ENCODE peak calls at places on chromosomes 12 and 14, in four cellular contexts. One of them, this sample, is unnamed.
A peak's percentile ranks its signal among the peaks of the same experiment; 100 is the strongest.

GRCh38 chr12:43285248-43285647 is 266.8 kb downstream of the ADAMTS20 start:
- DNase-seq in T-helper 9 cell: no peak
- DNase-seq in OCI-LY7: no peak
- DNase-seq in stimulated activated CD4-positive, alpha-beta T cell treated with anti-CD3 and anti-CD28 coated beads, Interleukin-2, amount 100 ng/mL, for 48 hours: no peak
- DNase-seq in this sample: no peak

GRCh38 chr12:64699504-64700115 is 59.6 kb downstream of the GNS start:
- DNase-seq in T-helper 9 cell: no peak
- DNase-seq in stimulated activated CD4-positive, alpha-beta T cell treated with anti-CD3 and anti-CD28 coated beads, Interleukin-2, amount 100 ng/mL, for 48 hours: no peak
- DNase-seq in OCI-LY7: no peak
- DNase-seq in this sample: peak; percentile 91

GRCh38 chr12:64781374-64782029 is 22.3 kb upstream of the GNS start:
- DNase-seq in OCI-LY7: no peak
- DNase-seq in stimulated activated CD4-positive, alpha-beta T cell treated with anti-CD3 and anti-CD28 coated beads, Interleukin-2, amount 100 ng/mL, for 48 hours: no peak
- DNase-seq in T-helper 9 cell: no peak
- DNase-seq in this sample: no peak

GRCh38 chr12:49505672-49506071 is 33.2 kb upstream of the KCNH3 start:
- DNase-seq in T-helper 9 cell: no peak
- DNase-seq in stimulated activated CD4-positive, alpha-beta T cell treated with anti-CD3 and anti-CD28 coated beads, Interleukin-2, amount 100 ng/mL, for 48 hours: no peak
- DNase-seq in OCI-LY7: no peak
- DNase-seq in this sample: no peak

GRCh38 chr14:92323031-92323915 is at the start of gene SLC24A4:
- DNase-seq in OCI-LY7: no peak
- DNase-seq in stimulated activated CD4-positive, alpha-beta T cell treated with anti-CD3 and anti-CD28 coated beads, Interleukin-2, amount 100 ng/mL, for 48 hours: no peak
- DNase-seq in T-helper 9 cell: no peak
- DNase-seq in this sample: no peak

GRCh38 chr12:92890601-92891106 is 38.4 kb downstream of the EEA1 start:
- DNase-seq in OCI-LY7: no peak
- DNase-seq in stimulated activated CD4-positive, alpha-beta T cell treated with anti-CD3 and anti-CD28 coated beads, Interleukin-2, amount 100 ng/mL, for 48 hours: no peak
- DNase-seq in T-helper 9 cell: no peak
- DNase-seq in this sample: no peak

GRCh38 chr12:32470936-32471335 is 71.6 kb downstream of the FGD4 start:
- DNase-seq in OCI-LY7: no peak
- DNase-seq in stimulated activated CD4-positive, alpha-beta T cell treated with anti-CD3 and anti-CD28 coated beads, Interleukin-2, amount 100 ng/mL, for 48 hours: no peak
- DNase-seq in T-helper 9 cell: no peak
- DNase-seq in this sample: no peak

GRCh38 chr14:50600849-50601248 is 40.9 kb downstream of the ATL1 start:
- DNase-seq in T-helper 9 cell: no peak
- DNase-seq in stimulated activated CD4-positive, alpha-beta T cell treated with anti-CD3 and anti-CD28 coated beads, Interleukin-2, amount 100 ng/mL, for 48 hours: no peak
- DNase-seq in OCI-LY7: no peak
- DNase-seq in this sample: no peak

GRCh38 chr12:92503977-92504966 is 198.5 kb upstream of the PLEKHG7 start:
- DNase-seq in stimulated activated CD4-positive, alpha-beta T cell treated with anti-CD3 and anti-CD28 coated beads, Interleukin-2, amount 100 ng/mL, for 48 hours: no peak
- DNase-seq in T-helper 9 cell: no peak
- DNase-seq in OCI-LY7: no peak
- DNase-seq in this sample: peak; percentile 24

GRCh38 chr12:88663001-88663400 is 82.7 kb upstream of the KITLG start:
- DNase-seq in T-helper 9 cell: no peak
- DNase-seq in stimulated activated CD4-positive, alpha-beta T cell treated with anti-CD3 and anti-CD28 coated beads, Interleukin-2, amount 100 ng/mL, for 48 hours: no peak
- DNase-seq in OCI-LY7: no peak
- DNase-seq in this sample: no peak

GRCh38 chr12:94845110-94845509 is 158.4 kb downstream of the NDUFA12 start:
- DNase-seq in T-helper 9 cell: no peak
- DNase-seq in OCI-LY7: no peak
- DNase-seq in stimulated activated CD4-positive, alpha-beta T cell treated with anti-CD3 and anti-CD28 coated beads, Interleukin-2, amount 100 ng/mL, for 48 hours: no peak
- DNase-seq in this sample: no peak

GRCh38 chr12:6253278-6253677 is 53.1 kb downstream of the CD9 start:
- DNase-seq in OCI-LY7: no peak
- DNase-seq in stimulated activated CD4-positive, alpha-beta T cell treated with anti-CD3 and anti-CD28 coated beads, Interleukin-2, amount 100 ng/mL, for 48 hours: no peak
- DNase-seq in T-helper 9 cell: no peak
- DNase-seq in this sample: no peak

GRCh38 chr14:59377485-59377884 is 87.7 kb downstream of the GPR135 start:
- DNase-seq in OCI-LY7: no peak
- DNase-seq in stimulated activated CD4-positive, alpha-beta T cell treated with anti-CD3 and anti-CD28 coated beads, Interleukin-2, amount 100 ng/mL, for 48 hours: no peak
- DNase-seq in T-helper 9 cell: no peak
- DNase-seq in this sample: no peak

GRCh38 chr14:21476526-21476924 is 234 bp downstream of the RAB2B start:
- DNase-seq in stimulated activated CD4-positive, alpha-beta T cell treated with anti-CD3 and anti-CD28 coated beads, Interleukin-2, amount 100 ng/mL, for 48 hours: peak; percentile 71
- DNase-seq in OCI-LY7: no peak
- DNase-seq in T-helper 9 cell: peak; percentile 92
- DNase-seq in this sample: no peak

GRCh38 chr14:69692542-69693053 is 74.3 kb upstream of the SRSF5 start:
- DNase-seq in T-helper 9 cell: no peak
- DNase-seq in OCI-LY7: no peak
- DNase-seq in stimulated activated CD4-positive, alpha-beta T cell treated with anti-CD3 and anti-CD28 coated beads, Interleukin-2, amount 100 ng/mL, for 48 hours: no peak
- DNase-seq in this sample: no peak

This sample was measured in MV-4-11.